ENCODE peak calls at places on chromosome 16, in six cellular contexts. One of them, this sample, is unnamed.

GRCh38 chr16:57759541-57760356 is 24.2 kb downstream of the KATNB1 start:
- DNase-seq in tibial artery: no peak
- DNase-seq in thoracic aorta: no peak
- DNase-seq in PC-3: peak
- DNase-seq in OCI-LY7: no peak
- DNase-seq in fibroblast of lung: no peak
- DNase-seq in this sample: no peak

GRCh38 chr16:14310519-14310991 is 239.4 kb downstream of the MRTFB start:
- DNase-seq in tibial artery: no peak
- DNase-seq in thoracic aorta: no peak
- DNase-seq in PC-3: no peak
- DNase-seq in OCI-LY7: peak
- DNase-seq in fibroblast of lung: peak
- DNase-seq in this sample: no peak

GRCh38 chr16:89723279-89724250 is 2.2 kb downstream of the ZNF276 start:
- DNase-seq in tibial artery: no peak
- DNase-seq in thoracic aorta: no peak
- DNase-seq in PC-3: no peak
- DNase-seq in OCI-LY7: no peak
- DNase-seq in fibroblast of lung: peak
- DNase-seq in this sample: no peak

GRCh38 chr16:82300374-82300936 is 130.4 kb upstream of the MPHOSPH6 start:
- DNase-seq in tibial artery: no peak
- DNase-seq in thoracic aorta: no peak
- DNase-seq in PC-3: no peak
- DNase-seq in OCI-LY7: no peak
- DNase-seq in fibroblast of lung: no peak
- DNase-seq in this sample: no peak

GRCh38 chr16:66161942-66162341 is 204.5 kb upstream of the CDH5 start:
- DNase-seq in tibial artery: peak
- DNase-seq in thoracic aorta: no peak
- DNase-seq in PC-3: peak
- DNase-seq in OCI-LY7: no peak
- DNase-seq in fibroblast of lung: no peak
- DNase-seq in this sample: no peak

GRCh38 chr16:48318630-48319029 is 66.6 kb downstream of the SIAH1 start:
- DNase-seq in tibial artery: no peak
- DNase-seq in thoracic aorta: no peak
- DNase-seq in PC-3: no peak
- DNase-seq in OCI-LY7: peak
- DNase-seq in fibroblast of lung: peak
- DNase-seq in this sample: no peak

GRCh38 chr16:84582958-84583516 is 34.8 kb downstream of the COTL1 start:
- DNase-seq in tibial artery: no peak
- DNase-seq in thoracic aorta: no peak
- DNase-seq in PC-3: no peak
- DNase-seq in OCI-LY7: no peak
- DNase-seq in fibroblast of lung: peak
- DNase-seq in this sample: no peak

GRCh38 chr16:56549744-56550385 is 15.0 kb upstream of the MT4 start:
- DNase-seq in tibial artery: no peak
- DNase-seq in thoracic aorta: no peak
- DNase-seq in PC-3: peak
- DNase-seq in OCI-LY7: no peak
- DNase-seq in fibroblast of lung: no peak
- DNase-seq in this sample: no peak

GRCh38 chr16:16021988-16022682 is 72.7 kb downstream of the ABCC1 start:
- DNase-seq in tibial artery: peak
- DNase-seq in thoracic aorta: peak
- DNase-seq in PC-3: peak
- DNase-seq in OCI-LY7: peak
- DNase-seq in fibroblast of lung: peak
- DNase-seq in this sample: peak

GRCh38 chr16:75108792-75109731 is 7.5 kb downstream of the LDHD start:
- DNase-seq in tibial artery: peak
- DNase-seq in thoracic aorta: peak
- DNase-seq in PC-3: peak
- DNase-seq in OCI-LY7: peak
- DNase-seq in fibroblast of lung: peak
- DNase-seq in this sample: peak

GRCh38 chr16:20191566-20191965 is 117.9 kb upstream of the GPR139 start:
- DNase-seq in tibial artery: no peak
- DNase-seq in thoracic aorta: no peak
- DNase-seq in PC-3: no peak
- DNase-seq in OCI-LY7: no peak
- DNase-seq in fibroblast of lung: no peak
- DNase-seq in this sample: no peak

GRCh38 chr16:8355714-8356113 is 234.6 kb downstream of the TMEM114 start:
- DNase-seq in tibial artery: no peak
- DNase-seq in thoracic aorta: no peak
- DNase-seq in PC-3: no peak
- DNase-seq in OCI-LY7: no peak
- DNase-seq in fibroblast of lung: no peak
- DNase-seq in this sample: no peak
- TF ChIP-seq CTCF in tibial artery: no peak
- TF ChIP-seq CTCF in thoracic aorta: no peak
- TF ChIP-seq CTCF in PC-3: peak
- TF ChIP-seq CTCF in OCI-LY7: peak
- TF ChIP-seq CTCF in fibroblast of lung: no peak
- TF ChIP-seq CTCF in this sample: no peak

GRCh38 chr16:10741844-10742243 is 1.8 kb upstream of the NUBP1 start:
- DNase-seq in tibial artery: no peak
- DNase-seq in thoracic aorta: no peak
- DNase-seq in PC-3: no peak
- DNase-seq in OCI-LY7: no peak
- DNase-seq in fibroblast of lung: peak
- DNase-seq in this sample: no peak
- H3K27ac ChIP-seq in tibial artery: peak
- H3K27ac ChIP-seq in thoracic aorta: peak
- H3K27ac ChIP-seq in PC-3: no peak
- H3K27ac ChIP-seq in OCI-LY7: no peak
- H3K27ac ChIP-seq in fibroblast of lung: no peak
- H3K27ac ChIP-seq in this sample: peak

GRCh38 chr16:85906349-85906748 is 7.4 kb downstream of the IRF8 start:
- DNase-seq in tibial artery: no peak
- DNase-seq in thoracic aorta: no peak
- DNase-seq in PC-3: no peak
- DNase-seq in OCI-LY7: no peak
- DNase-seq in fibroblast of lung: no peak
- DNase-seq in this sample: no peak
- H3K4me3 ChIP-seq in tibial artery: no peak
- H3K4me3 ChIP-seq in thoracic aorta: no peak
- H3K4me3 ChIP-seq in PC-3: no peak
- H3K4me3 ChIP-seq in OCI-LY7: peak
- H3K4me3 ChIP-seq in fibroblast of lung: no peak
- H3K4me3 ChIP-seq in this sample: no peak

GRCh38 chr16:3087243-3087791 is 11.8 kb downstream of the ZSCAN10 start:
- DNase-seq in tibial artery: no peak
- DNase-seq in thoracic aorta: no peak
- DNase-seq in PC-3: no peak
- DNase-seq in OCI-LY7: no peak
- DNase-seq in fibroblast of lung: no peak
- DNase-seq in this sample: no peak
- TF ChIP-seq CTCF in tibial artery: no peak
- TF ChIP-seq CTCF in thoracic aorta: no peak
- TF ChIP-seq CTCF in PC-3: peak
- TF ChIP-seq CTCF in OCI-LY7: peak
- TF ChIP-seq CTCF in fibroblast of lung: peak
- TF ChIP-seq CTCF in this sample: no peak

GRCh38 chr16:30070490-30070889 is 4.9 kb downstream of the ALDOA start:
- DNase-seq in tibial artery: no peak
- DNase-seq in thoracic aorta: no peak
- DNase-seq in PC-3: no peak
- DNase-seq in OCI-LY7: no peak
- DNase-seq in fibroblast of lung: no peak
- DNase-seq in this sample: no peak
- H3K27ac ChIP-seq in tibial artery: peak
- H3K27ac ChIP-seq in thoracic aorta: no peak
- H3K27ac ChIP-seq in PC-3: no peak
- H3K27ac ChIP-seq in OCI-LY7: no peak
- H3K27ac ChIP-seq in fibroblast of lung: no peak
- H3K27ac ChIP-seq in this sample: no peak

GRCh38 chr16:23156946-23157460 is 7.8 kb upstream of the USP31 start:
- DNase-seq in tibial artery: no peak
- DNase-seq in thoracic aorta: no peak
- DNase-seq in PC-3: no peak
- DNase-seq in OCI-LY7: peak
- DNase-seq in fibroblast of lung: no peak
- DNase-seq in this sample: no peak
- H3K4me3 ChIP-seq in tibial artery: no peak
- H3K4me3 ChIP-seq in thoracic aorta: no peak
- H3K4me3 ChIP-seq in PC-3: no peak
- H3K4me3 ChIP-seq in OCI-LY7: no peak
- H3K4me3 ChIP-seq in fibroblast of lung: no peak
- H3K4me3 ChIP-seq in this sample: no peak

GRCh38 chr16:576823-577201 is 7.0 kb downstream of the PIGQ start:
- DNase-seq in tibial artery: no peak
- DNase-seq in thoracic aorta: no peak
- DNase-seq in PC-3: no peak
- DNase-seq in OCI-LY7: no peak
- DNase-seq in fibroblast of lung: no peak
- DNase-seq in this sample: no peak
- TF ChIP-seq CTCF in tibial artery: no peak
- TF ChIP-seq CTCF in thoracic aorta: no peak
- TF ChIP-seq CTCF in PC-3: no peak
- TF ChIP-seq CTCF in OCI-LY7: peak
- TF ChIP-seq CTCF in fibroblast of lung: no peak
- TF ChIP-seq CTCF in this sample: no peak